ENCODE peak calls at places on chromosomes 16 and 17, in four cellular contexts. O is tibial artery, T is SJSA1, S is fibroblast of pulmonary artery. Y is an unnamed sample.

GRCh38 chr17:15941781-15942180 is 3.1 kb upstream of the ADORA2B start:
- DNase-seq in O (no peak), T (peak), S (no peak), Y (no peak)

GRCh38 chr17:27475070-27475673 is 18.9 kb downstream of the KSR1 start:
- DNase-seq in O (no peak), T (no peak), S (no peak), Y (no peak)

GRCh38 chr17:64984776-64985521 is 65.7 kb upstream of the LRRC37A3 start:
- DNase-seq in O (no peak), T (no peak), S (peak), Y (no peak)

GRCh38 chr17:57849163-57849873 is 526 bp downstream of the MRPS23 start:
- DNase-seq in O (no peak), T (no peak), S (no peak), Y (no peak)

GRCh38 chr17:73480740-73481139 is 163.5 kb downstream of the SDK2 start:
- DNase-seq in O (no peak), T (no peak), S (no peak), Y (no peak)

GRCh38 chr16:71674229-71674628 is 48.2 kb downstream of the MARVELD3 start:
- DNase-seq in O (no peak), T (no peak), S (no peak), Y (no peak)

GRCh38 chr17:16872836-16873653 is 98.9 kb downstream of the TNFRSF13B start:
- DNase-seq in O (no peak), T (peak), S (no peak), Y (no peak)

GRCh38 chr16:10405386-10405939 is 19.6 kb downstream of the ATF7IP2 start:
- DNase-seq in O (no peak), T (no peak), S (peak), Y (no peak)

GRCh38 chr17:46792071-46792470 is 26.4 kb downstream of the WNT3 start:
- DNase-seq in O (no peak), T (no peak), S (no peak), Y (no peak)

GRCh38 chr17:83147285-83147684 is 67.9 kb downstream of the METRNL start:
- DNase-seq in O (no peak), T (no peak), S (no peak), Y (no peak)

GRCh38 chr16:68377221-68377620 is 66.4 kb downstream of the PRMT7 start:
- DNase-seq in O (no peak), T (no peak), S (no peak), Y (no peak)

GRCh38 chr17:82216301-82217119 is 3.9 kb upstream of the CCDC57 start:
- DNase-seq in O (peak), T (peak), S (peak), Y (peak)

GRCh38 chr16:56933828-56934598 is 2.1 kb downstream of the HERPUD1 start:
- DNase-seq in O (no peak), T (no peak), S (no peak), Y (no peak)

GRCh38 chr16:85062303-85062702 is 34.7 kb downstream of the KIAA0513 start:
- DNase-seq in O (no peak), T (no peak), S (no peak), Y (no peak)

GRCh38 chr16:9033125-9033830 is 58.2 kb upstream of the HAPSTR1 start:
- DNase-seq in O (peak), T (peak), S (peak), Y (no peak)

GRCh38 chr17:40369923-40370322 is 5.4 kb upstream of the GJD3 start:
- DNase-seq in O (no peak), T (no peak), S (no peak), Y (no peak)

GRCh38 chr17:48453447-48453846 is 23.4 kb upstream of the SKAP1 start:
- DNase-seq in O (no peak), T (no peak), S (no peak), Y (no peak)

GRCh38 chr16:88385112-88385594 is 2.4 kb downstream of the ZNF469 start:
- DNase-seq in O (no peak), T (no peak), S (no peak), Y (no peak)

GRCh38 chr17:44384823-44385286 is 4.6 kb downstream of the ITGA2B start:
- DNase-seq in O (no peak), T (no peak), S (no peak), Y (no peak)

GRCh38 chr16:69927056-69927757 is 23.9 kb upstream of the CLEC18A start:
- DNase-seq in O (peak), T (no peak), S (peak), Y (no peak)

GRCh38 chr16:85424260-85425060 is 188.7 kb upstream of the GSE1 start:
- DNase-seq in O (peak), T (peak), S (no peak), Y (no peak)

GRCh38 chr17:17525956-17526355 is 29.8 kb upstream of the RASD1 start:
- DNase-seq in O (no peak), T (no peak), S (no peak), Y (no peak)

GRCh38 chr17:40493697-40494096 is 7.7 kb downstream of the TNS4 start:
- DNase-seq in O (no peak), T (no peak), S (no peak), Y (no peak)

GRCh38 chr17:59298512-59298911 is 32.9 kb upstream of the YPEL2 start:
- DNase-seq in O (no peak), T (no peak), S (peak), Y (no peak)

GRCh38 chr17:74566132-74566753 is 1.1 kb downstream of the CD300H start:
- DNase-seq in O (peak), T (no peak), S (peak), Y (no peak)

GRCh38 chr16:68479271-68479670 is 31.0 kb upstream of the SMPD3 start:
- DNase-seq in O (no peak), T (no peak), S (no peak), Y (no peak)

GRCh38 chr16:89842471-89843408 is 14.5 kb downstream of the SPIRE2 start:
- DNase-seq in O (no peak), T (no peak), S (peak), Y (no peak)

GRCh38 chr16:65111306-65111705 is 10.6 kb downstream of the CDH11 start:
- DNase-seq in O (no peak), T (no peak), S (no peak), Y (no peak)

GRCh38 chr16:88195021-88195581 is 187.7 kb upstream of the ZNF469 start:
- DNase-seq in O (no peak), T (peak), S (no peak), Y (no peak)

GRCh38 chr17:41784207-41784744 is 2.2 kb downstream of the JUP start:
- DNase-seq in O (no peak), T (no peak), S (peak), Y (peak)

GRCh38 chr16:72995151-72995881 is 52.6 kb downstream of the ZFHX3 start:
- DNase-seq in O (peak), T (no peak), S (no peak), Y (no peak)

GRCh38 chr17:50045154-50045553 is 10.8 kb upstream of the ITGA3 start:
- DNase-seq in O (no peak), T (no peak), S (no peak), Y (peak)

GRCh38 chr17:9090641-9091096 is 69.4 kb downstream of the NTN1 start:
- DNase-seq in O (peak), T (no peak), S (no peak), Y (peak)

GRCh38 chr17:81518785-81519283 is 6.2 kb upstream of the ACTG1 start:
- DNase-seq in O (peak), T (no peak), S (no peak), Y (no peak)

GRCh38 chr16:2471016-2471652 is at the start of gene NTN3:
- DNase-seq in O (no peak), T (no peak), S (no peak), Y (no peak)

GRCh38 chr17:78174870-78175642 is 6.7 kb downstream of the SYNGR2 start:
- DNase-seq in O (no peak), T (no peak), S (no peak), Y (no peak)

GRCh38 chr17:59435238-59435637 is 103.8 kb downstream of the YPEL2 start:
- DNase-seq in O (no peak), T (no peak), S (peak), Y (no peak)

GRCh38 chr17:77032929-77033328 is 107.8 kb upstream of the SEC14L1 start:
- DNase-seq in O (no peak), T (no peak), S (no peak), Y (no peak)
- H3K4me3 ChIP-seq in O (no peak), T (no peak), S (no peak), Y (no peak)

GRCh38 chr17:37231882-37232281 is 143.9 kb upstream of the C17orf78 start:
- DNase-seq in O (no peak), T (no peak), S (no peak), Y (no peak)
- H3K4me3 ChIP-seq in O (no peak), T (no peak), S (no peak), Y (no peak)

DNA sequence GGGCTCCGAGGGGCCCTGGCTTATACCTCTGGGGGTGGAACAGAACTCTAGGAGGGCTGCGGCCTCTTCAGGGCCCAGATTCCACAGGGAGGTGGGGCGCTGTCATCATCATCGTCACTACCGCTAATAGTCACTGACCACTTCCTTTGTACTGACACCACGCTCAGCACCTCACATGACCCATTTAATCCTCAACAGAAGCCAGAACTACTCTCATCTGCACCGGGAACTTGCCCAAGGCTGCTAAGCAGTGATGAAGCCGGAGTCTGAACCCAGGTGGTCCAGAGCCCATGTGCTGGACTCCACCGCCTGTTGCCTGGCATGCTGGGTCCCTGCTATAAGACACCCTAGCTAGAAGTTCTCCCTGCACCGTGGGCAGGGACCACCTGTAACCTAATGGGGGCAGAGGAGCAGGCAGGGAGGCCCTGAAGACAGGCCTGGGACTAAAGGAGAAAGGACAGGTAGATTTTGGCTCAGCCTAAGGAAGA is 12.0 kb downstream of the UNC13D start:
- DNase-seq in O (no peak), T (no peak), S (peak), Y (no peak)
- H3K4me3 ChIP-seq in O (no peak), T (no peak), S (no peak), Y (no peak)

GRCh38 chr16:16101585-16101984 is 121.7 kb downstream of the ABCC6 start:
- DNase-seq in O (no peak), T (no peak), S (no peak), Y (no peak)

GRCh38 chr16:16096161-16096857 is 127.0 kb downstream of the ABCC6 start:
- DNase-seq in O (peak), T (no peak), S (peak), Y (peak)

GRCh38 chr16:16100631-16101030 is 122.7 kb downstream of the ABCC6 start:
- DNase-seq in O (no peak), T (no peak), S (no peak), Y (no peak)

GRCh38 chr16:16096858-16097213 is 126.5 kb downstream of the ABCC6 start:
- DNase-seq in O (no peak), T (no peak), S (no peak), Y (no peak)

GRCh38 chr16:16099320-16099719 is 124.0 kb downstream of the ABCC6 start:
- DNase-seq in O (no peak), T (no peak), S (no peak), Y (no peak)
- H3K4me3 ChIP-seq in O (no peak), T (no peak), S (no peak), Y (no peak)

GRCh38 chr16:51165043-51165442 is 14.0 kb upstream of the SALL1 start:
- DNase-seq in O (no peak), T (no peak), S (no peak), Y (no peak)
- H3K4me3 ChIP-seq in O (no peak), T (no peak), S (no peak), Y (no peak)

Y was measured in ascending aorta.